ENCODE peak calls at places on chromosome 20, in four cellular contexts. Y, F, B and J are unnamed samples.

GRCh38 chr20:16367948-16368560 is 205.2 kb downstream of the KIF16B start:
- DNase-seq in B (no peak), F (no peak), Y (no peak), J (no peak)

GRCh38 chr20:59933296-59933848 is at the start of gene SYCP2:
- DNase-seq in B (no peak), Y (no peak), F (peak; percentile 87), J (no peak)

GRCh38 chr20:49187330-49188100 is 619 bp downstream of the STAU1 start:
- DNase-seq in B (peak; percentile 31), Y (peak; percentile 48), F (peak; percentile 17), J (no peak)

GRCh38 chr20:61123286-61123685 is 128.8 kb upstream of the CDH4 start:
- DNase-seq in B (no peak), F (no peak), Y (no peak), J (no peak)

GRCh38 chr20:33370296-33370695 is 31.0 kb downstream of the CDK5RAP1 start:
- DNase-seq in B (no peak), F (no peak), Y (no peak), J (no peak)

GRCh38 chr20:23754731-23755130 is 4.0 kb upstream of the CST1 start:
- DNase-seq in Y (no peak), F (no peak), B (no peak), J (no peak)

GRCh38 chr20:47789081-47789998 is 4.1 kb upstream of the SULF2 start:
- DNase-seq in Y (no peak), F (no peak), B (no peak), J (no peak)

GRCh38 chr20:20410678-20411077 is 42.8 kb downstream of the INSM1 start:
- DNase-seq in B (peak; percentile 92), F (no peak), Y (peak; percentile 93), J (peak; percentile 85)

GRCh38 chr20:4341804-4342560 is 326.6 kb upstream of the RNF24 start:
- DNase-seq in B (no peak), F (no peak), Y (no peak), J (no peak)

GRCh38 chr20:32681175-32682084 is 7.7 kb upstream of the C20orf203 start:
- DNase-seq in B (peak; percentile 72), Y (peak; percentile 72), F (peak; percentile 79), J (peak; percentile 7)

GRCh38 chr20:50359607-50360217 is 150.5 kb upstream of the PTPN1 start:
- DNase-seq in B (no peak), F (no peak), Y (no peak), J (no peak)

GRCh38 chr20:46832555-46832954 is 62.1 kb upstream of the EYA2 start:
- DNase-seq in Y (no peak), F (no peak), B (no peak), J (no peak)

GRCh38 chr20:437787-438486 is 24.4 kb downstream of the TBC1D20 start:
- DNase-seq in B (no peak), Y (no peak), F (no peak), J (no peak)

GRCh38 chr20:63536997-63537524 is at the start of gene PTK6:
- DNase-seq in B (no peak), F (peak; percentile 90), Y (no peak), J (no peak)

GRCh38 chr20:14782731-14783130 is 445.3 kb upstream of the FLRT3 start:
- DNase-seq in B (no peak), Y (no peak), F (no peak), J (no peak)

GRCh38 chr20:58852559-58853271 is at the start of gene GNAS:
- DNase-seq in B (no peak), F (peak; percentile 63), Y (no peak), J (no peak)

GRCh38 chr20:10242166-10242565 is 23.5 kb downstream of the SNAP25 start:
- DNase-seq in F (no peak), B (no peak), Y (no peak), J (no peak)

GRCh38 chr20:61526907-61527306 is 274.8 kb downstream of the CDH4 start:
- DNase-seq in F (no peak), Y (no peak), B (no peak), J (no peak)

GRCh38 chr20:41173791-41174341 is 36.5 kb downstream of the PLCG1 start:
- DNase-seq in Y (no peak), F (no peak), B (no peak), J (no peak)

GRCh38 chr20:47110819-47111218 is 216.2 kb downstream of the EYA2 start:
- DNase-seq in Y (no peak), B (no peak), F (no peak), J (no peak)

GRCh38 chr20:33653900-33654596 is 8.1 kb upstream of the C20orf144 start:
- DNase-seq in Y (peak; percentile 99), B (peak; percentile 54), F (peak; percentile 97), J (no peak)

GRCh38 chr20:658731-659291 is 5.8 kb upstream of the SRXN1 start:
- DNase-seq in B (no peak), Y (no peak), F (no peak), J (no peak)

GRCh38 chr20:58651823-58652605 is 931 bp downstream of the STX16 start:
- DNase-seq in B (no peak), F (peak; percentile 49), Y (peak; percentile 51), J (peak; percentile 54)

GRCh38 chr20:7742479-7742878 is 197.8 kb downstream of the HAO1 start:
- DNase-seq in F (peak; percentile 26), Y (peak; percentile 34), B (no peak), J (peak; percentile 72)

GRCh38 chr20:835220-836045 is 1.9 kb downstream of the FAM110A start:
- DNase-seq in F (no peak), Y (no peak), B (no peak), J (peak; percentile 26)

GRCh38 chr20:8664778-8665177 is 404.1 kb upstream of the PLCB4 start:
- DNase-seq in B (no peak), F (no peak), Y (no peak), J (no peak)

GRCh38 chr20:60962367-60963045 is 289.6 kb upstream of the CDH4 start:
- DNase-seq in B (no peak), F (no peak), Y (no peak), J (no peak)

GRCh38 chr20:29873946-29874345 is 1383.5 kb upstream of the DEFB115 start:
- DNase-seq in F (peak; percentile 20), Y (no peak), B (peak; percentile 9), J (peak; percentile 19)

GRCh38 chr20:45946149-45946970 is 11.9 kb downstream of the PCIF1 start:
- DNase-seq in F (no peak), Y (no peak), B (no peak), J (no peak)

GRCh38 chr20:53409177-53409576 is 184.5 kb downstream of the ZNF217 start:
- DNase-seq in Y (no peak), B (no peak), F (no peak), J (no peak)

GRCh38 chr20:3046677-3047462 is 1.0 kb downstream of the MRPS26 start:
- DNase-seq in F (peak; percentile 24), Y (peak; percentile 86), B (peak; percentile 34), J (no peak)

GRCh38 chr20:35301426-35301825 is 9.2 kb upstream of the FAM83C start:
- DNase-seq in F (no peak), B (no peak), Y (no peak), J (no peak)

GRCh38 chr20:36575066-36575743 is 1.8 kb downstream of the TGIF2 start:
- DNase-seq in F (peak; percentile 74), B (peak; percentile 94), Y (peak; percentile 84), J (peak; percentile 81)

GRCh38 chr20:58640446-58640845 is 10.6 kb upstream of the STX16 start:
- DNase-seq in Y (no peak), B (no peak), F (no peak), J (no peak)

GRCh38 chr20:59994697-59995122 is 36.5 kb downstream of the CDH26 start:
- DNase-seq in B (no peak), Y (no peak), F (peak; percentile 50), J (no peak)